ENCODE peak calls at places on chromosomes 12 and 14, in eight cellular contexts. One of them, this sample, is unnamed.

GRCh38 chr12:6788972-6789905 is at the start of gene CD4:
- DNase-seq in Calu3: no peak
- DNase-seq in kidney glomerular epithelial cell: no peak
- DNase-seq in stimulated activated CD4-positive, alpha-beta T cell treated with anti-CD3 and anti-CD28 coated beads, Interleukin-4, amount 100 ng/mL, for 48 hours: peak
- DNase-seq in nephron progenitor cell: no peak
- DNase-seq in midbrain: peak
- DNase-seq in HEK293T: no peak
- DNase-seq in DMS79: no peak
- DNase-seq in this sample: no peak

GRCh38 chr14:93984070-93984469 is 7.7 kb upstream of the ASB2 start:
- DNase-seq in Calu3: no peak
- DNase-seq in DMS79: no peak
- DNase-seq in nephron progenitor cell: no peak
- DNase-seq in kidney glomerular epithelial cell: no peak
- DNase-seq in stimulated activated CD4-positive, alpha-beta T cell treated with anti-CD3 and anti-CD28 coated beads, Interleukin-4, amount 100 ng/mL, for 48 hours: no peak
- DNase-seq in midbrain: no peak
- DNase-seq in HEK293T: no peak
- DNase-seq in this sample: no peak

GRCh38 chr12:54040648-54041047 is 7.8 kb downstream of the HOXC5 start:
- DNase-seq in stimulated activated CD4-positive, alpha-beta T cell treated with anti-CD3 and anti-CD28 coated beads, Interleukin-4, amount 100 ng/mL, for 48 hours: no peak
- DNase-seq in HEK293T: no peak
- DNase-seq in midbrain: no peak
- DNase-seq in Calu3: no peak
- DNase-seq in nephron progenitor cell: no peak
- DNase-seq in kidney glomerular epithelial cell: no peak
- DNase-seq in DMS79: no peak
- DNase-seq in this sample: no peak

GRCh38 chr14:25516838-25517237 is 466.9 kb upstream of the STXBP6 start:
- DNase-seq in Calu3: no peak
- DNase-seq in HEK293T: no peak
- DNase-seq in nephron progenitor cell: no peak
- DNase-seq in midbrain: peak
- DNase-seq in stimulated activated CD4-positive, alpha-beta T cell treated with anti-CD3 and anti-CD28 coated beads, Interleukin-4, amount 100 ng/mL, for 48 hours: no peak
- DNase-seq in DMS79: no peak
- DNase-seq in kidney glomerular epithelial cell: no peak
- DNase-seq in this sample: no peak

GRCh38 chr14:41393512-41393911 is 213.2 kb upstream of the LRFN5 start:
- DNase-seq in HEK293T: no peak
- DNase-seq in midbrain: no peak
- DNase-seq in Calu3: no peak
- DNase-seq in kidney glomerular epithelial cell: no peak
- DNase-seq in stimulated activated CD4-positive, alpha-beta T cell treated with anti-CD3 and anti-CD28 coated beads, Interleukin-4, amount 100 ng/mL, for 48 hours: no peak
- DNase-seq in nephron progenitor cell: no peak
- DNase-seq in DMS79: no peak
- DNase-seq in this sample: no peak

GRCh38 chr12:83102499-83102898 is 415.8 kb downstream of the TMTC2 start:
- DNase-seq in midbrain: no peak
- DNase-seq in kidney glomerular epithelial cell: peak
- DNase-seq in Calu3: no peak
- DNase-seq in HEK293T: no peak
- DNase-seq in stimulated activated CD4-positive, alpha-beta T cell treated with anti-CD3 and anti-CD28 coated beads, Interleukin-4, amount 100 ng/mL, for 48 hours: no peak
- DNase-seq in nephron progenitor cell: no peak
- DNase-seq in DMS79: no peak
- DNase-seq in this sample: peak

GRCh38 chr14:74841230-74842207 is 34.4 kb downstream of the PROX2 start:
- DNase-seq in HEK293T: no peak
- DNase-seq in midbrain: no peak
- DNase-seq in nephron progenitor cell: no peak
- DNase-seq in kidney glomerular epithelial cell: no peak
- DNase-seq in Calu3: no peak
- DNase-seq in DMS79: no peak
- DNase-seq in stimulated activated CD4-positive, alpha-beta T cell treated with anti-CD3 and anti-CD28 coated beads, Interleukin-4, amount 100 ng/mL, for 48 hours: no peak
- DNase-seq in this sample: no peak

GRCh38 chr14:104080557-104081492 is 4.7 kb upstream of the ASPG start:
- DNase-seq in midbrain: no peak
- DNase-seq in nephron progenitor cell: no peak
- DNase-seq in DMS79: no peak
- DNase-seq in stimulated activated CD4-positive, alpha-beta T cell treated with anti-CD3 and anti-CD28 coated beads, Interleukin-4, amount 100 ng/mL, for 48 hours: no peak
- DNase-seq in Calu3: no peak
- DNase-seq in kidney glomerular epithelial cell: no peak
- DNase-seq in HEK293T: no peak
- DNase-seq in this sample: no peak

GRCh38 chr12:102010265-102010994 is 51.4 kb downstream of the WASHC3 start:
- DNase-seq in stimulated activated CD4-positive, alpha-beta T cell treated with anti-CD3 and anti-CD28 coated beads, Interleukin-4, amount 100 ng/mL, for 48 hours: no peak
- DNase-seq in kidney glomerular epithelial cell: no peak
- DNase-seq in midbrain: no peak
- DNase-seq in nephron progenitor cell: no peak
- DNase-seq in Calu3: no peak
- DNase-seq in DMS79: no peak
- DNase-seq in HEK293T: no peak
- DNase-seq in this sample: no peak

GRCh38 chr14:61128382-61129167 is 147.5 kb downstream of the SLC38A6 start:
- DNase-seq in kidney glomerular epithelial cell: no peak
- DNase-seq in Calu3: no peak
- DNase-seq in midbrain: no peak
- DNase-seq in nephron progenitor cell: no peak
- DNase-seq in DMS79: no peak
- DNase-seq in stimulated activated CD4-positive, alpha-beta T cell treated with anti-CD3 and anti-CD28 coated beads, Interleukin-4, amount 100 ng/mL, for 48 hours: no peak
- DNase-seq in HEK293T: no peak
- DNase-seq in this sample: no peak

GRCh38 chr12:116443706-116444589 is 115.2 kb upstream of the MAP1LC3B2 start:
- DNase-seq in midbrain: no peak
- DNase-seq in stimulated activated CD4-positive, alpha-beta T cell treated with anti-CD3 and anti-CD28 coated beads, Interleukin-4, amount 100 ng/mL, for 48 hours: peak
- DNase-seq in HEK293T: no peak
- DNase-seq in Calu3: no peak
- DNase-seq in nephron progenitor cell: no peak
- DNase-seq in kidney glomerular epithelial cell: no peak
- DNase-seq in DMS79: no peak
- DNase-seq in this sample: no peak

This sample was measured in cardiac muscle cell.